ENCODE peak calls at places on chromosomes 12 and 14, in four cellular contexts. H, T, Z and G are unnamed samples. For H3K9me3, the result is how much of the 10 kb centered on the place peaks cover.

GRCh38 chr12:125346361-125346760 is 281.1 kb downstream of the AACS start:
- DNase-seq in H (no peak), T (no peak), Z (no peak), G (no peak)

GRCh38 chr14:59299731-59300130 is 111.3 kb downstream of the DAAM1 start:
- DNase-seq in H (no peak), T (no peak), Z (no peak), G (no peak)

GRCh38 chr12:131829351-131829794 is 1.2 kb downstream of the MMP17 start:
- DNase-seq in H (no peak), T (no peak), Z (no peak), G (no peak)

GRCh38 chr14:82720931-82721330 is 1187.3 kb upstream of the SEL1L start:
- DNase-seq in H (no peak), T (no peak), Z (no peak), G (no peak)

GRCh38 chr12:32043928-32044549 is 62.6 kb upstream of the BICD1 start:
- DNase-seq in H (no peak), T (no peak), Z (no peak), G (no peak)

GRCh38 chr12:67413577-67413976 is 144.4 kb downstream of the CAND1 start:
- DNase-seq in H (no peak), T (no peak), Z (no peak), G (no peak)

GRCh38 chr12:104549820-104550480 is 93.2 kb downstream of the CHST11 start:
- DNase-seq in H (no peak), T (no peak), Z (no peak), G (no peak)

GRCh38 chr12:116037941-116038837 is 239.3 kb downstream of the MED13L start:
- DNase-seq in H (no peak), T (no peak), Z (no peak), G (no peak)

GRCh38 chr14:104894331-104895206 is 29.5 kb downstream of the CEP170B start:
- DNase-seq in H (peak), T (peak), Z (peak), G (peak)

DNA sequence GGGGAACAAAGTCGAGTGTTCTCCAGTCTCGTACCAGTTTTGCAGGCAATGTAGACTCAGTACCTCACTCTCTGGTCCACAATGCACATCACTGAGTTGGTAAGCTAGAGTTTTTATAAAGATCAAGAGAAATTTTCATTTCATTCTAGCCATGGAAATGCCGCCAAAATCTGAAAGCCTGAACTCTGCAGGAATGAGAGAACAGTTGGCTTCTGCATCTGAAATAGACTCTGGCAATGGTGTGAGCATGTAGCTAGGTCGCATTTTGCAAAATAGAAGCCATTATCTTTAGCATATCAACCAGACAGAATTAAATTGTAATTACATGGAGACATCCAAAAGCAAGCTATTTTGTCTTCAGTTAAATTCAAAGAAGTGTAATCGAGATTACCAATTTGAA is 381.0 kb downstream of the NOVA1 start:
- DNase-seq in H (no peak), T (no peak), Z (no peak), G (no peak)
- H3K9me3 ChIP-seq in H (under half), T (under half), Z (under half), G (under half)

DNA sequence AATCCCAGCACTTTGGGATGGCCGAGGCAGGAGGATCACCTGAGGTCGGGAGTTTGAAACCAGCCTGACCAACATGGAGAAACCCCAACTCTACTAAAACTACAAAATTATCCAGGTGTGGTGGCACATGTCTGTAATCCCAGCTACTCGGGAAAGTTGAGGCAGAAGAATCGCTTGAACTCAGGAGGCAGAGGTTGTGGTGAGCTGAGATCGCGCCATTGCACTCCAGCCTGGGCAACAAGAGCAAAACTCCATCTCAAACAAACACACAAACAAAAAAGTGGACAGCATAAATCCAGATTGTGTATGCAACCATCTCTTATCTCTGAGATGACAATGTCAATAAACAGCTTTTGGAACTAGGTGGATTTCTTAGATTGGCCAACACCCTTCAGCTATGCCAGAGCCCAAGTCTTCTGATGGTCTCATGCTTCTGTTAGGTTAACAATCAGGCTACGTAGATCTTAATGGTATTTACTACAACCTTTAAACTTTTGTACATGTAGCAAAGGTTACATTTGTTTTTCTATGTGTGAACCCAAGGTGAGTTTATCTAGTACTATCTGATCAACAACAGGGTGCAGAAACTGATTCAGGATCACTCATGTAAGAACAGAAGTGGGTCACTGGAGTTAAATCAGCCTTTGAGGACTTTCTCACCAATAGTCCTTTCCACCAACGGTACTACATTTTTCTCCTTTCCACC is 73.7 kb downstream of the DUSP16 start:
- DNase-seq in H (no peak), T (no peak), Z (no peak), G (no peak)
- H3K9me3 ChIP-seq in H (under half), T (under half), Z (under half), G (under half)

GRCh38 chr12:133073836-133074235 is 6.9 kb upstream of the ZNF140 start:
- DNase-seq in H (no peak), T (no peak), Z (no peak), G (no peak)
- H3K9me3 ChIP-seq in H (half or more), T (half or more), Z (half or more), G (under half)

DNA sequence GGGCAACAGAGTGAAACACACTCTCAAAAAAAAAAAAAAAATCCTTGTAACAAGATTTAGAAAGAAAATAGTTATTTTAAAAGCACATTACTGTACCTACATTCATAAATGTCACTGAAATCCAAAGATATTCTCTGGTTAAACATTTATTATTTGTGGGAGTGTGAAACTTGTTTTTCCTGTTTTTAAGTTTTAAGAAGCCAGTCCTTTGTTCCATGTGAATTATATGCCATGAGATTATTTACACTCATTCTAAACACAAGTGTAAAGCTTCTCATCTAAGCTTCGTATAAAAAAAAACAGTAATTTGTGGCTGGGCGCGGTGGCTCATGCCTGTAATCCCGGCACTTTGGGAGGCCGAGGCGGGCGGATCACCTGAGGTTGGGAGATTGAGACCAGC is 15.0 kb downstream of the VCPKMT start:
- DNase-seq in H (peak), T (no peak), Z (no peak), G (no peak)
- H3K9me3 ChIP-seq in H (under half), T (under half), Z (under half), G (under half)

GRCh38 chr12:130456375-130457199 is 118.9 kb downstream of the PIWIL1 start:
- DNase-seq in H (no peak), T (peak), Z (peak), G (peak)
- H3K9me3 ChIP-seq in H (under half), T (under half), Z (under half), G (under half)

GRCh38 chr14:42057176-42057575 is 450.5 kb downstream of the LRFN5 start:
- DNase-seq in H (no peak), T (no peak), Z (no peak), G (no peak)
- H3K9me3 ChIP-seq in H (under half), T (under half), Z (under half), G (under half)

GRCh38 chr12:48640428-48640827 is 41.6 kb downstream of the KANSL2 start:
- DNase-seq in H (no peak), T (no peak), Z (no peak), G (no peak)

GRCh38 chr12:48640854-48641253 is 41.2 kb downstream of the KANSL2 start:
- DNase-seq in H (no peak), T (no peak), Z (no peak), G (no peak)

GRCh38 chr12:48643011-48643410 is 39.0 kb downstream of the KANSL2 start:
- DNase-seq in H (no peak), T (no peak), Z (no peak), G (no peak)
- H3K9me3 ChIP-seq in H (under half), T (under half), Z (under half), G (under half)

GRCh38 chr12:133129368-133130037 is 571 bp downstream of the ZNF891 start:
- DNase-seq in H (peak), T (no peak), Z (no peak), G (no peak)

GRCh38 chr12:133130038-133130807 is at the start of the genes ZNF10 and ZNF891:
- DNase-seq in H (peak), T (peak), Z (peak), G (peak)

GRCh38 chr12:133135747-133136146 is 5.3 kb downstream of the ZNF10 start:
- DNase-seq in H (no peak), T (no peak), Z (no peak), G (no peak)

GRCh38 chr12:133130808-133131128 is 341 bp downstream of the ZNF10 start:
- DNase-seq in H (peak), T (peak), Z (peak), G (no peak)
- H3K9me3 ChIP-seq in H (half or more), T (half or more), Z (half or more), G (under half)

GRCh38 chr12:133124674-133125073 is 5.4 kb downstream of the ZNF891 start:
- DNase-seq in H (no peak), T (no peak), Z (no peak), G (no peak)
- H3K9me3 ChIP-seq in H (half or more), T (half or more), Z (half or more), G (under half)